ENCODE peak calls at places on chromosomes 16 and 17, in seven cellular contexts. One of them, this sample, is unnamed.

GRCh38 chr17:81910840-81911276 is 341 bp downstream of the PCYT2 start:
- DNase-seq in thoracic aorta: no peak
- DNase-seq in GM06990: no peak
- DNase-seq in A549: no peak
- DNase-seq in AG10803: no peak
- DNase-seq in Caco-2: no peak
- DNase-seq in fibroblast of the aortic adventitia: no peak
- DNase-seq in this sample: no peak

GRCh38 chr17:56108811-56109284 is 44.4 kb upstream of the ANKFN1 start:
- DNase-seq in GM06990: no peak
- DNase-seq in thoracic aorta: no peak
- DNase-seq in AG10803: no peak
- DNase-seq in fibroblast of the aortic adventitia: no peak
- DNase-seq in A549: peak; percentile 59
- DNase-seq in Caco-2: no peak
- DNase-seq in this sample: no peak

GRCh38 chr16:85261657-85262557 is 149.6 kb upstream of the CIBAR2 start:
- DNase-seq in thoracic aorta: no peak
- DNase-seq in AG10803: no peak
- DNase-seq in Caco-2: no peak
- DNase-seq in A549: no peak
- DNase-seq in fibroblast of the aortic adventitia: no peak
- DNase-seq in GM06990: no peak
- DNase-seq in this sample: no peak

GRCh38 chr16:24988593-24989338 is 26.4 kb downstream of the ARHGAP17 start:
- DNase-seq in Caco-2: peak; percentile 91
- DNase-seq in GM06990: no peak
- DNase-seq in thoracic aorta: no peak
- DNase-seq in fibroblast of the aortic adventitia: peak; percentile 90
- DNase-seq in A549: peak; percentile 49
- DNase-seq in AG10803: peak; percentile 71
- DNase-seq in this sample: peak; percentile 79

GRCh38 chr16:4892356-4893102 is 44.4 kb downstream of the PPL start:
- DNase-seq in thoracic aorta: no peak
- DNase-seq in fibroblast of the aortic adventitia: peak; percentile 62
- DNase-seq in A549: no peak
- DNase-seq in AG10803: peak; percentile 23
- DNase-seq in GM06990: no peak
- DNase-seq in Caco-2: no peak
- DNase-seq in this sample: peak; percentile 27

GRCh38 chr17:6456914-6457687 is 12.8 kb downstream of the PIMREG start:
- DNase-seq in fibroblast of the aortic adventitia: peak; percentile 51
- DNase-seq in Caco-2: no peak
- DNase-seq in thoracic aorta: no peak
- DNase-seq in A549: peak; percentile 57
- DNase-seq in GM06990: no peak
- DNase-seq in AG10803: peak; percentile 57
- DNase-seq in this sample: peak; percentile 65

GRCh38 chr17:34205401-34205800 is 49.7 kb upstream of the CCL2 start:
- DNase-seq in GM06990: no peak
- DNase-seq in Caco-2: no peak
- DNase-seq in AG10803: no peak
- DNase-seq in A549: no peak
- DNase-seq in fibroblast of the aortic adventitia: no peak
- DNase-seq in thoracic aorta: no peak
- DNase-seq in this sample: no peak

GRCh38 chr16:2486645-2487516 is 12.0 kb downstream of the TBC1D24 start:
- DNase-seq in GM06990: peak; percentile 53
- DNase-seq in AG10803: no peak
- DNase-seq in Caco-2: no peak
- DNase-seq in fibroblast of the aortic adventitia: no peak
- DNase-seq in A549: no peak
- DNase-seq in thoracic aorta: no peak
- DNase-seq in this sample: no peak

GRCh38 chr16:8110572-8111514 is 479.5 kb downstream of the TMEM114 start:
- DNase-seq in Caco-2: no peak
- DNase-seq in GM06990: no peak
- DNase-seq in A549: no peak
- DNase-seq in AG10803: no peak
- DNase-seq in fibroblast of the aortic adventitia: no peak
- DNase-seq in thoracic aorta: no peak
- DNase-seq in this sample: no peak

GRCh38 chr17:18224053-18224427 is 1.4 kb upstream of the LLGL1 start:
- DNase-seq in A549: no peak
- DNase-seq in Caco-2: no peak
- DNase-seq in thoracic aorta: no peak
- DNase-seq in GM06990: no peak
- DNase-seq in fibroblast of the aortic adventitia: no peak
- DNase-seq in AG10803: no peak
- DNase-seq in this sample: no peak

GRCh38 chr16:8577678-8578304 is 12.5 kb downstream of the TMEM114 start:
- DNase-seq in A549: no peak
- DNase-seq in thoracic aorta: no peak
- DNase-seq in fibroblast of the aortic adventitia: no peak
- DNase-seq in GM06990: no peak
- DNase-seq in AG10803: no peak
- DNase-seq in Caco-2: no peak
- DNase-seq in this sample: no peak

GRCh38 chr17:81057079-81057730 is 22.3 kb downstream of the BAIAP2 start:
- DNase-seq in fibroblast of the aortic adventitia: peak; percentile 59
- DNase-seq in AG10803: no peak
- DNase-seq in Caco-2: peak; percentile 81
- DNase-seq in A549: peak; percentile 31
- DNase-seq in GM06990: no peak
- DNase-seq in thoracic aorta: no peak
- DNase-seq in this sample: peak; percentile 51

GRCh38 chr16:85420501-85421337 is 192.4 kb upstream of the GSE1 start:
- DNase-seq in AG10803: peak; percentile 25
- DNase-seq in thoracic aorta: no peak
- DNase-seq in fibroblast of the aortic adventitia: peak; percentile 25
- DNase-seq in A549: peak; percentile 78
- DNase-seq in Caco-2: peak; percentile 39
- DNase-seq in GM06990: peak; percentile 71
- DNase-seq in this sample: peak; percentile 53

GRCh38 chr16:19167710-19168172 is 299 bp upstream of the SYT17 start:
- DNase-seq in thoracic aorta: no peak
- DNase-seq in GM06990: peak; percentile 86
- DNase-seq in A549: peak; percentile 90
- DNase-seq in Caco-2: peak; percentile 72
- DNase-seq in fibroblast of the aortic adventitia: peak; percentile 25
- DNase-seq in AG10803: peak; percentile 27
- DNase-seq in this sample: peak; percentile 70

GRCh38 chr17:78940708-78941107 is 15.5 kb upstream of the TIMP2 start:
- DNase-seq in AG10803: no peak
- DNase-seq in Caco-2: peak; percentile 74
- DNase-seq in A549: peak; percentile 46
- DNase-seq in thoracic aorta: no peak
- DNase-seq in GM06990: no peak
- DNase-seq in fibroblast of the aortic adventitia: no peak
- DNase-seq in this sample: peak; percentile 37

GRCh38 chr17:9234404-9234945 is 213.2 kb downstream of the NTN1 start:
- DNase-seq in thoracic aorta: no peak
- DNase-seq in A549: no peak
- DNase-seq in fibroblast of the aortic adventitia: no peak
- DNase-seq in Caco-2: no peak
- DNase-seq in GM06990: no peak
- DNase-seq in AG10803: no peak
- DNase-seq in this sample: no peak

GRCh38 chr16:81495321-81496234 is 51.0 kb downstream of the CMIP start:
- DNase-seq in AG10803: no peak
- DNase-seq in thoracic aorta: no peak
- DNase-seq in GM06990: no peak
- DNase-seq in fibroblast of the aortic adventitia: peak; percentile 31
- DNase-seq in Caco-2: no peak
- DNase-seq in A549: no peak
- DNase-seq in this sample: no peak

GRCh38 chr16:51731160-51731559 is 580.1 kb upstream of the SALL1 start:
- DNase-seq in GM06990: no peak
- DNase-seq in A549: no peak
- DNase-seq in AG10803: no peak
- DNase-seq in Caco-2: no peak
- DNase-seq in thoracic aorta: no peak
- DNase-seq in fibroblast of the aortic adventitia: no peak
- DNase-seq in this sample: no peak

GRCh38 chr16:31181102-31181830 is 1.3 kb downstream of the FUS start:
- DNase-seq in GM06990: peak; percentile 41
- DNase-seq in thoracic aorta: no peak
- DNase-seq in fibroblast of the aortic adventitia: no peak
- DNase-seq in Caco-2: no peak
- DNase-seq in A549: no peak
- DNase-seq in AG10803: no peak
- DNase-seq in this sample: peak; percentile 37

GRCh38 chr17:28471531-28472342 is 1.7 kb upstream of the SLC13A2 start:
- DNase-seq in thoracic aorta: no peak
- DNase-seq in Caco-2: peak; percentile 37
- DNase-seq in A549: no peak
- DNase-seq in GM06990: no peak
- DNase-seq in fibroblast of the aortic adventitia: no peak
- DNase-seq in AG10803: no peak
- DNase-seq in this sample: no peak

GRCh38 chr17:72591500-72592241 is 470.9 kb downstream of the SOX9 start:
- DNase-seq in fibroblast of the aortic adventitia: peak; percentile 29
- DNase-seq in thoracic aorta: no peak
- DNase-seq in AG10803: no peak
- DNase-seq in Caco-2: no peak
- DNase-seq in A549: no peak
- DNase-seq in GM06990: peak; percentile 24
- DNase-seq in this sample: no peak

GRCh38 chr16:34801875-34802274 is 1342.5 kb downstream of the TP53TG3F start:
- DNase-seq in A549: no peak
- DNase-seq in thoracic aorta: no peak
- DNase-seq in GM06990: no peak
- DNase-seq in fibroblast of the aortic adventitia: no peak
- DNase-seq in Caco-2: no peak
- DNase-seq in AG10803: no peak
- DNase-seq in this sample: no peak

DNA sequence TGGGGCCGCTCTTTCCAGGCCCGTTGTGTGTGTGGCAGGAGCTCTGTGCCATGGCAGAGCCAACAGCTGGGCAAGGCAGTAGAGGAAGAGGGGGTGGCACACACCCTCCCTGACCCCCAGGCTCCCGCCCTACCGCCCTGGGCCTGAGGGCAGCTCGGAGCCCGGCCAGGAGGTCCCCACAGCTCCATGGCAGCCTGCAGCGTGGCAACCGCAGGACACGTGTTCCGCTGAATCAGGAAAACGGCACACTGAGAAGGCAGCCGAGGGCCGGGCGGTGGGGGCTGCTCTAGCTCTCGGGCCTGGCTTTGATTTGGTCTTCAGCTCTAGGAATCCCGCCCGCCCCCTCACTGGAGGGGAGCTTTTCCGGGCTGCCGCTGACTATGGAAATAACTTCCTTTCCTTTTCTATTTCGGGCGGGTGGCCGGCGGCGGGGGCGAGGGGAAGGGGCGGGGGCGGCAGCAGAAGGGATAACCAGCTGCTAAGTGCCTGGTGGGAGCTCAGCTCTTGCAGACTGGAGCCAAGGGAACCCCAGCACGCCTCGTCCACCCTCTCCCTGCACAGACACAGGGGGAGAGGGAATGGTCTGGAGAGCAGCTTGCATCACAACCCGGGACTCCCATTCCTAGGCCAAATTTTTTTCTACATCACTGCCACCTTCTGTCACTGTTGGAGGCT is 24.7 kb upstream of the MRPS23 start:
- DNase-seq in Caco-2: no peak
- DNase-seq in GM06990: no peak
- DNase-seq in fibroblast of the aortic adventitia: peak; percentile 84
- DNase-seq in thoracic aorta: peak; percentile 72
- DNase-seq in A549: no peak
- DNase-seq in AG10803: peak; percentile 94
- DNase-seq in this sample: peak; percentile 88
- H3K4me3 ChIP-seq in Caco-2: no peak overlapping the region
- H3K4me3 ChIP-seq in GM06990: no peak overlapping the region
- H3K4me3 ChIP-seq in fibroblast of the aortic adventitia: peak overlapping the region; percentile 13
- H3K4me3 ChIP-seq in thoracic aorta: peak overlapping the region; percentile 59
- H3K4me3 ChIP-seq in A549: no peak overlapping the region
- H3K4me3 ChIP-seq in AG10803: peak overlapping the region; percentile 28
- H3K4me3 ChIP-seq in this sample: peak overlapping the region; percentile 5

DNA sequence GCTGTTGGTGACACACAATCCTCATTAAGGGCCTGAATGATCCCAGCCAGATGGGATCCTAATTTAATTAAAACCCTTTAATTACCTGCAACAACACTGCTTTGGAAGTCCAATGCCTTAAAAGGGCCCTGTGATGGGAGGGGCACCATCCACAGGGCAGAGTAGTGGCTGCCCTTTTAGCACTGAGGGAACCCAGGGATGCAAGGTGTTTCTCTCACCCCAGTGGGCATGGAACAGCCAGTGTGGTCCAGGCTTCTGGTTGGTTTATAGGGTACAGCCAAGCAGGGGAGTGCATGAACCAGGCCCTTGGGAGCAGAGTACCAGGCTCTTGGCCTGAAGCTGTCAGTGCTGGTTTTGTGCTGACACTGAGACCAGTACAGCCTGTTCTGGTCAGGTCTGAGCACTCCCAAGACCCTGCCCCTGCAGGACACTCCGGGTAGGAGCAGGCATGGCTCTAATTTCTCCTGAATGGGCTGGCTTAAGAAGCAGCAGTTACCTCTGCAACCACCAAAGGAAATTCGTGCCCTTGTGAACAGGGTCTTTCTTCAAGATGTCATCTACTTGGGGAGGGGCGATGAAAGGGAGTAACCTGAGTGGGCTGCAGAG is 9.9 kb downstream of the NXPH3 start:
- DNase-seq in fibroblast of the aortic adventitia: no peak
- DNase-seq in AG10803: no peak
- DNase-seq in Caco-2: peak; percentile 84
- DNase-seq in A549: peak; percentile 59
- DNase-seq in thoracic aorta: no peak
- DNase-seq in GM06990: no peak
- DNase-seq in this sample: peak; percentile 19
- TF ChIP-seq CTCF in fibroblast of the aortic adventitia: peak; percentile 22
- TF ChIP-seq CTCF in AG10803: peak; percentile 7
- TF ChIP-seq CTCF in Caco-2: peak; percentile 79
- TF ChIP-seq CTCF in A549: no peak
- TF ChIP-seq CTCF in thoracic aorta: peak; percentile 36
- TF ChIP-seq CTCF in GM06990: no peak
- TF ChIP-seq CTCF in this sample: peak; percentile 34

DNA sequence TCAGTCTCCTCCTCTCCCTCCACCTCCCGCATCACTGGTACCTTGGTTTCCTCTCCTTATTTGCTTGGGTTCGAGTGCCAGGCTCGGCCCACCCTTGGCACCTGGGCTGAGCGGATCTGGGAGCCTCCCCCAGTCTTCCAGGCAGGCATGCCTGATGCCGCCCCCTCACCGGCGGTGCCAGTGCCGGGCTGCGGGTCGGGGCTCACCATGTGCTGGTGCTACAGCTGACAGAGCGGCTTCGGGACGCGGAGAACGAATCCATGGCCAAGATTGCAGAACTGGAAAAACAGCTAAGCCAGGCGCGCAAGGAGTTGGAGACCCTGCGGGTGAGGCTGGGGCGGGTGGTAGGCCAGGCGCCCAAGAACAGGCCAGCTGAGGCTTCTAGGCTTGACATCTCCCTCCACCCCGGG is 19.2 kb downstream of the FMNL1 start:
- DNase-seq in GM06990: no peak
- DNase-seq in AG10803: no peak
- DNase-seq in fibroblast of the aortic adventitia: no peak
- DNase-seq in Caco-2: no peak
- DNase-seq in A549: no peak
- DNase-seq in thoracic aorta: no peak
- DNase-seq in this sample: no peak
- H3K4me3 ChIP-seq in GM06990: no peak overlapping the region
- H3K4me3 ChIP-seq in AG10803: no peak overlapping the region
- H3K4me3 ChIP-seq in fibroblast of the aortic adventitia: no peak overlapping the region
- H3K4me3 ChIP-seq in Caco-2: no peak overlapping the region
- H3K4me3 ChIP-seq in A549: no peak overlapping the region
- H3K4me3 ChIP-seq in thoracic aorta: no peak overlapping the region
- H3K4me3 ChIP-seq in this sample: no peak overlapping the region

GRCh38 chr17:75878174-75878998 is at the start of gene TRIM47:
- DNase-seq in AG10803: peak; percentile 37
- DNase-seq in Caco-2: peak; percentile 62
- DNase-seq in GM06990: peak; percentile 59
- DNase-seq in fibroblast of the aortic adventitia: peak; percentile 72
- DNase-seq in thoracic aorta: no peak
- DNase-seq in A549: peak; percentile 83
- DNase-seq in this sample: peak; percentile 66
- TF ChIP-seq CTCF in AG10803: peak; percentile 29
- TF ChIP-seq CTCF in Caco-2: peak; percentile 7
- TF ChIP-seq CTCF in GM06990: no peak
- TF ChIP-seq CTCF in fibroblast of the aortic adventitia: peak; percentile 37
- TF ChIP-seq CTCF in thoracic aorta: peak; percentile 33
- TF ChIP-seq CTCF in A549: peak; percentile 15
- TF ChIP-seq CTCF in this sample: peak; percentile 23

This sample was measured in cardiac fibroblast.